ENCODE peak calls at places on chromosomes 3 and 15, in seven cellular contexts. One of them, this sample, is unnamed.

GRCh38 chr15:73936181-73936580 is 9.9 kb downstream of the LOXL1 start:
- DNase-seq in memory B cell: no peak
- DNase-seq in NCI-H524: no peak
- DNase-seq in CD8-positive, alpha-beta memory T cell: no peak
- DNase-seq in activated CD4-positive, alpha-beta T cell treated with anti-CD3 and anti-CD28 coated beads, Interleukin-2, amount 10 ng/mL, durations not matched to agents 7 days and 5 days: no peak
- DNase-seq in ELR: no peak
- DNase-seq in endothelial cell of umbilical vein: no peak
- DNase-seq in this sample: peak

GRCh38 chr15:85941186-85941855 is 138.3 kb upstream of the AGBL1 start:
- DNase-seq in memory B cell: no peak
- DNase-seq in NCI-H524: no peak
- DNase-seq in CD8-positive, alpha-beta memory T cell: no peak
- DNase-seq in activated CD4-positive, alpha-beta T cell treated with anti-CD3 and anti-CD28 coated beads, Interleukin-2, amount 10 ng/mL, durations not matched to agents 7 days and 5 days: no peak
- DNase-seq in ELR: no peak
- DNase-seq in endothelial cell of umbilical vein: no peak
- DNase-seq in this sample: no peak

GRCh38 chr3:105791134-105791533 is 77.7 kb downstream of the CBLB start:
- DNase-seq in memory B cell: no peak
- DNase-seq in NCI-H524: no peak
- DNase-seq in CD8-positive, alpha-beta memory T cell: no peak
- DNase-seq in activated CD4-positive, alpha-beta T cell treated with anti-CD3 and anti-CD28 coated beads, Interleukin-2, amount 10 ng/mL, durations not matched to agents 7 days and 5 days: no peak
- DNase-seq in ELR: peak
- DNase-seq in endothelial cell of umbilical vein: no peak
- DNase-seq in this sample: no peak

GRCh38 chr3:52507359-52507758 is 12.2 kb downstream of the STAB1 start:
- DNase-seq in memory B cell: no peak
- DNase-seq in NCI-H524: no peak
- DNase-seq in CD8-positive, alpha-beta memory T cell: no peak
- DNase-seq in activated CD4-positive, alpha-beta T cell treated with anti-CD3 and anti-CD28 coated beads, Interleukin-2, amount 10 ng/mL, durations not matched to agents 7 days and 5 days: no peak
- DNase-seq in ELR: peak
- DNase-seq in endothelial cell of umbilical vein: no peak
- DNase-seq in this sample: peak

GRCh38 chr15:95016511-95017219 is 785.3 kb downstream of the MCTP2 start:
- DNase-seq in memory B cell: no peak
- DNase-seq in NCI-H524: no peak
- DNase-seq in CD8-positive, alpha-beta memory T cell: no peak
- DNase-seq in activated CD4-positive, alpha-beta T cell treated with anti-CD3 and anti-CD28 coated beads, Interleukin-2, amount 10 ng/mL, durations not matched to agents 7 days and 5 days: no peak
- DNase-seq in ELR: no peak
- DNase-seq in endothelial cell of umbilical vein: peak
- DNase-seq in this sample: peak

GRCh38 chr15:95520511-95520910 is 810.0 kb upstream of the NR2F2 start:
- DNase-seq in memory B cell: no peak
- DNase-seq in NCI-H524: no peak
- DNase-seq in CD8-positive, alpha-beta memory T cell: no peak
- DNase-seq in activated CD4-positive, alpha-beta T cell treated with anti-CD3 and anti-CD28 coated beads, Interleukin-2, amount 10 ng/mL, durations not matched to agents 7 days and 5 days: no peak
- DNase-seq in ELR: peak
- DNase-seq in endothelial cell of umbilical vein: peak
- DNase-seq in this sample: no peak

GRCh38 chr15:64070106-64070505 is 23.5 kb downstream of the CIAO2A start:
- DNase-seq in memory B cell: no peak
- DNase-seq in NCI-H524: no peak
- DNase-seq in CD8-positive, alpha-beta memory T cell: no peak
- DNase-seq in activated CD4-positive, alpha-beta T cell treated with anti-CD3 and anti-CD28 coated beads, Interleukin-2, amount 10 ng/mL, durations not matched to agents 7 days and 5 days: no peak
- DNase-seq in ELR: no peak
- DNase-seq in endothelial cell of umbilical vein: no peak
- DNase-seq in this sample: no peak

GRCh38 chr15:63349156-63349555 is 32.5 kb downstream of the CA12 start:
- DNase-seq in memory B cell: no peak
- DNase-seq in NCI-H524: no peak
- DNase-seq in CD8-positive, alpha-beta memory T cell: no peak
- DNase-seq in activated CD4-positive, alpha-beta T cell treated with anti-CD3 and anti-CD28 coated beads, Interleukin-2, amount 10 ng/mL, durations not matched to agents 7 days and 5 days: no peak
- DNase-seq in ELR: peak
- DNase-seq in endothelial cell of umbilical vein: no peak
- DNase-seq in this sample: no peak

GRCh38 chr3:196988241-196989029 is 19.8 kb upstream of the PIGZ start:
- DNase-seq in memory B cell: no peak
- DNase-seq in NCI-H524: no peak
- DNase-seq in CD8-positive, alpha-beta memory T cell: no peak
- DNase-seq in activated CD4-positive, alpha-beta T cell treated with anti-CD3 and anti-CD28 coated beads, Interleukin-2, amount 10 ng/mL, durations not matched to agents 7 days and 5 days: no peak
- DNase-seq in ELR: no peak
- DNase-seq in endothelial cell of umbilical vein: no peak
- DNase-seq in this sample: peak

GRCh38 chr3:197505796-197506553 is 49.8 kb downstream of the BDH1 start:
- DNase-seq in memory B cell: no peak
- DNase-seq in NCI-H524: no peak
- DNase-seq in CD8-positive, alpha-beta memory T cell: no peak
- DNase-seq in activated CD4-positive, alpha-beta T cell treated with anti-CD3 and anti-CD28 coated beads, Interleukin-2, amount 10 ng/mL, durations not matched to agents 7 days and 5 days: no peak
- DNase-seq in ELR: no peak
- DNase-seq in endothelial cell of umbilical vein: no peak
- DNase-seq in this sample: no peak

GRCh38 chr3:155230382-155230781 is 63.1 kb downstream of the STRIT1 start:
- DNase-seq in memory B cell: no peak
- DNase-seq in NCI-H524: no peak
- DNase-seq in CD8-positive, alpha-beta memory T cell: no peak
- DNase-seq in activated CD4-positive, alpha-beta T cell treated with anti-CD3 and anti-CD28 coated beads, Interleukin-2, amount 10 ng/mL, durations not matched to agents 7 days and 5 days: no peak
- DNase-seq in ELR: peak
- DNase-seq in endothelial cell of umbilical vein: no peak
- DNase-seq in this sample: no peak

GRCh38 chr3:134362670-134363380 is 11.4 kb downstream of the AMOTL2 start:
- DNase-seq in memory B cell: no peak
- DNase-seq in NCI-H524: no peak
- DNase-seq in CD8-positive, alpha-beta memory T cell: no peak
- DNase-seq in activated CD4-positive, alpha-beta T cell treated with anti-CD3 and anti-CD28 coated beads, Interleukin-2, amount 10 ng/mL, durations not matched to agents 7 days and 5 days: no peak
- DNase-seq in ELR: no peak
- DNase-seq in endothelial cell of umbilical vein: no peak
- DNase-seq in this sample: no peak

GRCh38 chr3:162117961-162118360 is 621.4 kb downstream of the OTOL1 start:
- DNase-seq in memory B cell: no peak
- DNase-seq in NCI-H524: no peak
- DNase-seq in CD8-positive, alpha-beta memory T cell: no peak
- DNase-seq in activated CD4-positive, alpha-beta T cell treated with anti-CD3 and anti-CD28 coated beads, Interleukin-2, amount 10 ng/mL, durations not matched to agents 7 days and 5 days: no peak
- DNase-seq in ELR: no peak
- DNase-seq in endothelial cell of umbilical vein: no peak
- DNase-seq in this sample: no peak

GRCh38 chr15:68055224-68055705 is 1.1 kb downstream of the PIAS1 start:
- DNase-seq in memory B cell: peak
- DNase-seq in NCI-H524: peak
- DNase-seq in CD8-positive, alpha-beta memory T cell: peak
- DNase-seq in activated CD4-positive, alpha-beta T cell treated with anti-CD3 and anti-CD28 coated beads, Interleukin-2, amount 10 ng/mL, durations not matched to agents 7 days and 5 days: peak
- DNase-seq in ELR: peak
- DNase-seq in endothelial cell of umbilical vein: peak
- DNase-seq in this sample: no peak

GRCh38 chr15:88975891-88976290 is 62.7 kb upstream of the MFGE8 start:
- DNase-seq in memory B cell: no peak
- DNase-seq in NCI-H524: no peak
- DNase-seq in CD8-positive, alpha-beta memory T cell: no peak
- DNase-seq in activated CD4-positive, alpha-beta T cell treated with anti-CD3 and anti-CD28 coated beads, Interleukin-2, amount 10 ng/mL, durations not matched to agents 7 days and 5 days: no peak
- DNase-seq in ELR: no peak
- DNase-seq in endothelial cell of umbilical vein: no peak
- DNase-seq in this sample: no peak

GRCh38 chr3:49410844-49411549 is 779 bp downstream of the RHOA start:
- DNase-seq in memory B cell: no peak
- DNase-seq in NCI-H524: no peak
- DNase-seq in CD8-positive, alpha-beta memory T cell: no peak
- DNase-seq in activated CD4-positive, alpha-beta T cell treated with anti-CD3 and anti-CD28 coated beads, Interleukin-2, amount 10 ng/mL, durations not matched to agents 7 days and 5 days: no peak
- DNase-seq in ELR: peak
- DNase-seq in endothelial cell of umbilical vein: peak
- DNase-seq in this sample: peak

GRCh38 chr3:111045564-111045963 is 26.1 kb upstream of the NECTIN3 start:
- DNase-seq in memory B cell: no peak
- DNase-seq in NCI-H524: no peak
- DNase-seq in CD8-positive, alpha-beta memory T cell: no peak
- DNase-seq in activated CD4-positive, alpha-beta T cell treated with anti-CD3 and anti-CD28 coated beads, Interleukin-2, amount 10 ng/mL, durations not matched to agents 7 days and 5 days: no peak
- DNase-seq in ELR: peak
- DNase-seq in endothelial cell of umbilical vein: no peak
- DNase-seq in this sample: no peak

GRCh38 chr3:63370094-63370493 is 92.0 kb downstream of the SYNPR start:
- DNase-seq in memory B cell: no peak
- DNase-seq in NCI-H524: peak
- DNase-seq in CD8-positive, alpha-beta memory T cell: no peak
- DNase-seq in activated CD4-positive, alpha-beta T cell treated with anti-CD3 and anti-CD28 coated beads, Interleukin-2, amount 10 ng/mL, durations not matched to agents 7 days and 5 days: no peak
- DNase-seq in ELR: no peak
- DNase-seq in endothelial cell of umbilical vein: no peak
- DNase-seq in this sample: no peak

GRCh38 chr15:25185156-25185710 is 230.4 kb downstream of the SNRPN start:
- DNase-seq in memory B cell: no peak
- DNase-seq in NCI-H524: no peak
- DNase-seq in CD8-positive, alpha-beta memory T cell: no peak
- DNase-seq in activated CD4-positive, alpha-beta T cell treated with anti-CD3 and anti-CD28 coated beads, Interleukin-2, amount 10 ng/mL, durations not matched to agents 7 days and 5 days: no peak
- DNase-seq in ELR: no peak
- DNase-seq in endothelial cell of umbilical vein: no peak
- DNase-seq in this sample: no peak

GRCh38 chr15:84878504-84878903 is 6.0 kb upstream of the SLC28A1 start:
- DNase-seq in memory B cell: peak
- DNase-seq in NCI-H524: peak
- DNase-seq in CD8-positive, alpha-beta memory T cell: peak
- DNase-seq in activated CD4-positive, alpha-beta T cell treated with anti-CD3 and anti-CD28 coated beads, Interleukin-2, amount 10 ng/mL, durations not matched to agents 7 days and 5 days: peak
- DNase-seq in ELR: peak
- DNase-seq in endothelial cell of umbilical vein: peak
- DNase-seq in this sample: peak

GRCh38 chr15:28726102-28726501 is 13.9 kb upstream of the GOLGA8M start:
- DNase-seq in memory B cell: no peak
- DNase-seq in NCI-H524: no peak
- DNase-seq in CD8-positive, alpha-beta memory T cell: no peak
- DNase-seq in activated CD4-positive, alpha-beta T cell treated with anti-CD3 and anti-CD28 coated beads, Interleukin-2, amount 10 ng/mL, durations not matched to agents 7 days and 5 days: no peak
- DNase-seq in ELR: no peak
- DNase-seq in endothelial cell of umbilical vein: no peak
- DNase-seq in this sample: no peak

GRCh38 chr3:116139607-116140006 is 305.7 kb downstream of the LSAMP start:
- DNase-seq in memory B cell: no peak
- DNase-seq in NCI-H524: no peak
- DNase-seq in CD8-positive, alpha-beta memory T cell: no peak
- DNase-seq in activated CD4-positive, alpha-beta T cell treated with anti-CD3 and anti-CD28 coated beads, Interleukin-2, amount 10 ng/mL, durations not matched to agents 7 days and 5 days: no peak
- DNase-seq in ELR: no peak
- DNase-seq in endothelial cell of umbilical vein: no peak
- DNase-seq in this sample: no peak

GRCh38 chr3:62636235-62636826 is 238.9 kb downstream of the CADPS start:
- DNase-seq in memory B cell: no peak
- DNase-seq in NCI-H524: no peak
- DNase-seq in CD8-positive, alpha-beta memory T cell: no peak
- DNase-seq in activated CD4-positive, alpha-beta T cell treated with anti-CD3 and anti-CD28 coated beads, Interleukin-2, amount 10 ng/mL, durations not matched to agents 7 days and 5 days: no peak
- DNase-seq in ELR: no peak
- DNase-seq in endothelial cell of umbilical vein: no peak
- DNase-seq in this sample: no peak

GRCh38 chr3:9280477-9281219 is 31.2 kb upstream of the SRGAP3 start:
- DNase-seq in memory B cell: no peak
- DNase-seq in NCI-H524: no peak
- DNase-seq in CD8-positive, alpha-beta memory T cell: no peak
- DNase-seq in activated CD4-positive, alpha-beta T cell treated with anti-CD3 and anti-CD28 coated beads, Interleukin-2, amount 10 ng/mL, durations not matched to agents 7 days and 5 days: no peak
- DNase-seq in ELR: peak
- DNase-seq in endothelial cell of umbilical vein: no peak
- DNase-seq in this sample: no peak

GRCh38 chr15:51267047-51267713 is 71.2 kb downstream of the CYP19A1 start:
- DNase-seq in memory B cell: no peak
- DNase-seq in NCI-H524: no peak
- DNase-seq in CD8-positive, alpha-beta memory T cell: no peak
- DNase-seq in activated CD4-positive, alpha-beta T cell treated with anti-CD3 and anti-CD28 coated beads, Interleukin-2, amount 10 ng/mL, durations not matched to agents 7 days and 5 days: no peak
- DNase-seq in ELR: peak
- DNase-seq in endothelial cell of umbilical vein: no peak
- DNase-seq in this sample: no peak

GRCh38 chr3:57128863-57129602 is 36.1 kb downstream of the IL17RD start:
- DNase-seq in memory B cell: no peak
- DNase-seq in NCI-H524: no peak
- DNase-seq in CD8-positive, alpha-beta memory T cell: no peak
- DNase-seq in activated CD4-positive, alpha-beta T cell treated with anti-CD3 and anti-CD28 coated beads, Interleukin-2, amount 10 ng/mL, durations not matched to agents 7 days and 5 days: no peak
- DNase-seq in ELR: no peak
- DNase-seq in endothelial cell of umbilical vein: no peak
- DNase-seq in this sample: no peak

GRCh38 chr15:88843334-88843733 is 40.1 kb downstream of the ACAN start:
- DNase-seq in memory B cell: no peak
- DNase-seq in NCI-H524: no peak
- DNase-seq in CD8-positive, alpha-beta memory T cell: no peak
- DNase-seq in activated CD4-positive, alpha-beta T cell treated with anti-CD3 and anti-CD28 coated beads, Interleukin-2, amount 10 ng/mL, durations not matched to agents 7 days and 5 days: no peak
- DNase-seq in ELR: no peak
- DNase-seq in endothelial cell of umbilical vein: no peak
- DNase-seq in this sample: no peak

GRCh38 chr3:85476891-85477495 is 518.2 kb downstream of the CADM2 start:
- DNase-seq in memory B cell: no peak
- DNase-seq in NCI-H524: no peak
- DNase-seq in CD8-positive, alpha-beta memory T cell: no peak
- DNase-seq in activated CD4-positive, alpha-beta T cell treated with anti-CD3 and anti-CD28 coated beads, Interleukin-2, amount 10 ng/mL, durations not matched to agents 7 days and 5 days: no peak
- DNase-seq in ELR: no peak
- DNase-seq in endothelial cell of umbilical vein: no peak
- DNase-seq in this sample: no peak

GRCh38 chr15:55196011-55196410 is 730 bp downstream of the RSL24D1 start:
- DNase-seq in memory B cell: no peak
- DNase-seq in NCI-H524: no peak
- DNase-seq in CD8-positive, alpha-beta memory T cell: peak
- DNase-seq in activated CD4-positive, alpha-beta T cell treated with anti-CD3 and anti-CD28 coated beads, Interleukin-2, amount 10 ng/mL, durations not matched to agents 7 days and 5 days: no peak
- DNase-seq in ELR: peak
- DNase-seq in endothelial cell of umbilical vein: no peak
- DNase-seq in this sample: no peak

This sample was measured in dermis microvascular lymphatic vessel endothelial cell.